ENCODE peak calls at places on chromosomes 13 and 19, in six cellular contexts. H is GM04504; Q is effector memory CD8-positive, alpha-beta T cell; G is occipital lobe; I is activated naive CD4-positive, alpha-beta T cell treated with Interleukin-2 at 50 U/mL for 16 hours; U is EL. A is an unnamed sample.

GRCh38 chr13:37270206-37271001 is 164.9 kb upstream of the CSNK1A1L start:
- DNase-seq in H (no peak), Q (no peak), G (no peak), I (no peak), U (no peak), A (no peak)

GRCh38 chr13:20160346-20161274 is at the start of gene GJA3:
- DNase-seq in H (no peak), Q (peak; percentile 17), G (no peak), I (peak; percentile 54), U (peak; percentile 58), A (no peak)

GRCh38 chr13:65314008-65314407 is 1916.1 kb downstream of the PCDH9 start:
- DNase-seq in H (no peak), Q (no peak), G (no peak), I (no peak), U (no peak), A (no peak)

GRCh38 chr19:18192673-18193387 is at the start of gene MPV17L2:
- DNase-seq in H (peak; percentile 100), Q (peak; percentile 95), G (peak; percentile 100), I (peak; percentile 99), U (peak; percentile 100), A (peak; percentile 99)

GRCh38 chr19:44745386-44745831 is 3.1 kb upstream of the BCL3 start:
- DNase-seq in H (peak; percentile 65), Q (no peak), G (no peak), I (no peak), U (peak; percentile 75), A (no peak)

GRCh38 chr19:3275068-3275582 is 50.7 kb downstream of the CELF5 start:
- DNase-seq in H (no peak), Q (no peak), G (no peak), I (peak; percentile 32), U (no peak), A (no peak)

GRCh38 chr19:54084410-54084809 is 3.2 kb upstream of the TARM1 start:
- DNase-seq in H (no peak), Q (no peak), G (no peak), I (no peak), U (no peak), A (no peak)

GRCh38 chr19:33502991-33503790 is 18.4 kb downstream of the PEPD start:
- DNase-seq in H (no peak), Q (no peak), G (no peak), I (no peak), U (no peak), A (no peak)

GRCh38 chr13:111396457-111396856 is 76.0 kb downstream of the TEX29 start:
- DNase-seq in H (no peak), Q (no peak), G (no peak), I (no peak), U (no peak), A (no peak)

GRCh38 chr19:961866-962620 is 22.1 kb upstream of the WDR18 start:
- DNase-seq in H (no peak), Q (no peak), G (no peak), I (no peak), U (no peak), A (no peak)

GRCh38 chr13:101398191-101398590 is 18.1 kb downstream of the NALCN start:
- DNase-seq in H (no peak), Q (no peak), G (no peak), I (no peak), U (peak; percentile 69), A (no peak)

GRCh38 chr19:7869453-7869909 is 4.7 kb downstream of the PRR36 start:
- DNase-seq in H (no peak), Q (peak; percentile 91), G (peak; percentile 33), I (peak; percentile 79), U (peak; percentile 55), A (no peak)

GRCh38 chr13:89294115-89294867 is 1623.1 kb downstream of the SLITRK5 start:
- DNase-seq in H (no peak), Q (no peak), G (no peak), I (no peak), U (no peak), A (no peak)

GRCh38 chr13:20703785-20704458 is 423 bp downstream of the IL17D start:
- DNase-seq in H (peak; percentile 37), Q (peak; percentile 74), G (peak; percentile 61), I (peak; percentile 79), U (peak; percentile 78), A (no peak)

GRCh38 chr19:46350029-46350757 is 3.3 kb downstream of the PPP5C start:
- DNase-seq in H (no peak), Q (no peak), G (no peak), I (no peak), U (no peak), A (no peak)

GRCh38 chr13:77207943-77208342 is 119.0 kb downstream of the MYCBP2 start:
- DNase-seq in H (peak; percentile 40), Q (no peak), G (no peak), I (no peak), U (peak; percentile 77), A (peak; percentile 16)

GRCh38 chr13:109666656-109667448 is 119.5 kb downstream of the IRS2 start:
- DNase-seq in H (no peak), Q (no peak), G (no peak), I (no peak), U (peak; percentile 62), A (no peak)

GRCh38 chr13:23654111-23655110 is 84.2 kb downstream of the TNFRSF19 start:
- DNase-seq in H (no peak), Q (no peak), G (no peak), I (no peak), U (no peak), A (no peak)

GRCh38 chr13:67506407-67506806 is 276.3 kb upstream of the PCDH9 start:
- DNase-seq in H (no peak), Q (no peak), G (no peak), I (no peak), U (no peak), A (no peak)

GRCh38 chr19:43928820-43929219 is 6.3 kb downstream of the ZNF45 start:
- DNase-seq in H (no peak), Q (no peak), G (no peak), I (no peak), U (no peak), A (no peak)

GRCh38 chr19:54302252-54302651 is 10.7 kb downstream of the LILRA5 start:
- DNase-seq in H (no peak), Q (no peak), G (no peak), I (no peak), U (no peak), A (no peak)

GRCh38 chr13:43014162-43014561 is 9.2 kb upstream of the DNAJC15 start:
- DNase-seq in H (no peak), Q (no peak), G (no peak), I (no peak), U (no peak), A (no peak)

GRCh38 chr19:54017266-54017665 is 25.8 kb downstream of the CACNG6 start:
- DNase-seq in H (no peak), Q (no peak), G (no peak), I (no peak), U (peak; percentile 54), A (no peak)

GRCh38 chr13:76944457-76944856 is 3.9 kb upstream of the ACOD1 start:
- DNase-seq in H (no peak), Q (no peak), G (no peak), I (no peak), U (peak; percentile 68), A (no peak)

GRCh38 chr13:101455863-101456262 is 3.4 kb downstream of the ITGBL1 start:
- DNase-seq in H (peak; percentile 73), Q (no peak), G (no peak), I (no peak), U (peak; percentile 93), A (peak; percentile 61)

GRCh38 chr19:29565171-29565570 is 39.4 kb downstream of the VSTM2B start:
- DNase-seq in H (no peak), Q (no peak), G (no peak), I (no peak), U (no peak), A (no peak)